ENCODE peak calls at places on chromosomes 6 and 20, in ten cellular contexts. One of them, this sample, is unnamed. For H3K4me1, the result is how much of the 10 kb centered on the place peaks cover.

GRCh38 chr6:161268526-161269210 is 5.2 kb downstream of the AGPAT4 start:
- DNase-seq in tibial nerve: no peak
- DNase-seq in HepG2: no peak
- DNase-seq in spleen: no peak
- DNase-seq in pancreas: no peak
- DNase-seq in HAP-1: no peak
- DNase-seq in lower lobe of right lung: no peak
- DNase-seq in tibial artery: no peak
- DNase-seq in endodermal cell: no peak
- DNase-seq in transverse colon: no peak
- DNase-seq in this sample: no peak

GRCh38 chr6:53302678-53303360 is 45.9 kb downstream of the ELOVL5 start:
- DNase-seq in tibial artery: no peak
- DNase-seq in spleen: no peak
- DNase-seq in HepG2: peak
- DNase-seq in endodermal cell: no peak
- DNase-seq in pancreas: no peak
- DNase-seq in lower lobe of right lung: no peak
- DNase-seq in tibial nerve: no peak
- DNase-seq in transverse colon: no peak
- DNase-seq in HAP-1: peak
- DNase-seq in this sample: no peak

GRCh38 chr6:403659-404655 is 12.4 kb downstream of the IRF4 start:
- DNase-seq in tibial nerve: no peak
- DNase-seq in tibial artery: no peak
- DNase-seq in lower lobe of right lung: no peak
- DNase-seq in pancreas: no peak
- DNase-seq in spleen: peak
- DNase-seq in HepG2: no peak
- DNase-seq in HAP-1: no peak
- DNase-seq in transverse colon: peak
- DNase-seq in endodermal cell: no peak
- DNase-seq in this sample: no peak

GRCh38 chr6:116596815-116597214 is 19.5 kb upstream of the RSPH4A start:
- DNase-seq in transverse colon: no peak
- DNase-seq in tibial nerve: no peak
- DNase-seq in HAP-1: no peak
- DNase-seq in pancreas: no peak
- DNase-seq in tibial artery: no peak
- DNase-seq in HepG2: peak
- DNase-seq in lower lobe of right lung: no peak
- DNase-seq in spleen: no peak
- DNase-seq in endodermal cell: peak
- DNase-seq in this sample: no peak

GRCh38 chr20:45355209-45355608 is 7.0 kb upstream of the SDC4 start:
- DNase-seq in HepG2: no peak
- DNase-seq in pancreas: no peak
- DNase-seq in lower lobe of right lung: no peak
- DNase-seq in tibial nerve: no peak
- DNase-seq in tibial artery: no peak
- DNase-seq in transverse colon: no peak
- DNase-seq in HAP-1: no peak
- DNase-seq in endodermal cell: no peak
- DNase-seq in spleen: no peak
- DNase-seq in this sample: no peak

GRCh38 chr6:149636116-149636515 is 12.4 kb downstream of the KATNA1 start:
- DNase-seq in tibial nerve: no peak
- DNase-seq in tibial artery: no peak
- DNase-seq in HepG2: no peak
- DNase-seq in pancreas: no peak
- DNase-seq in spleen: no peak
- DNase-seq in HAP-1: no peak
- DNase-seq in lower lobe of right lung: no peak
- DNase-seq in endodermal cell: no peak
- DNase-seq in transverse colon: no peak
- DNase-seq in this sample: no peak

GRCh38 chr6:53064726-53065265 is 408 bp upstream of the FBXO9 start:
- DNase-seq in tibial artery: peak
- DNase-seq in pancreas: peak
- DNase-seq in HAP-1: peak
- DNase-seq in transverse colon: peak
- DNase-seq in endodermal cell: peak
- DNase-seq in lower lobe of right lung: peak
- DNase-seq in tibial nerve: peak
- DNase-seq in spleen: peak
- DNase-seq in HepG2: peak
- DNase-seq in this sample: peak

GRCh38 chr6:165245716-165246115 is 63.7 kb downstream of the C6orf118 start:
- DNase-seq in tibial nerve: no peak
- DNase-seq in lower lobe of right lung: no peak
- DNase-seq in endodermal cell: no peak
- DNase-seq in HAP-1: no peak
- DNase-seq in transverse colon: no peak
- DNase-seq in pancreas: no peak
- DNase-seq in HepG2: no peak
- DNase-seq in spleen: no peak
- DNase-seq in tibial artery: no peak
- DNase-seq in this sample: no peak

GRCh38 chr6:47875593-47875992 is 93.8 kb downstream of the OPN5 start:
- DNase-seq in spleen: no peak
- DNase-seq in transverse colon: no peak
- DNase-seq in tibial artery: no peak
- DNase-seq in HAP-1: no peak
- DNase-seq in endodermal cell: no peak
- DNase-seq in tibial nerve: no peak
- DNase-seq in HepG2: no peak
- DNase-seq in pancreas: no peak
- DNase-seq in lower lobe of right lung: no peak
- DNase-seq in this sample: no peak

GRCh38 chr6:164106345-164106769 is 691.8 kb downstream of the QKI start:
- DNase-seq in spleen: no peak
- DNase-seq in tibial artery: no peak
- DNase-seq in HAP-1: peak
- DNase-seq in pancreas: no peak
- DNase-seq in lower lobe of right lung: no peak
- DNase-seq in endodermal cell: peak
- DNase-seq in HepG2: peak
- DNase-seq in tibial nerve: no peak
- DNase-seq in transverse colon: no peak
- DNase-seq in this sample: peak

GRCh38 chr6:21999012-21999528 is 297.8 kb downstream of the PRL start:
- DNase-seq in lower lobe of right lung: no peak
- DNase-seq in transverse colon: no peak
- DNase-seq in spleen: no peak
- DNase-seq in pancreas: no peak
- DNase-seq in tibial artery: no peak
- DNase-seq in tibial nerve: no peak
- DNase-seq in HepG2: no peak
- DNase-seq in HAP-1: no peak
- DNase-seq in endodermal cell: no peak
- DNase-seq in this sample: no peak

GRCh38 chr6:26268659-26269402 is 96.2 kb upstream of the BTN3A2 start:
- DNase-seq in spleen: no peak
- DNase-seq in tibial nerve: no peak
- DNase-seq in HAP-1: peak
- DNase-seq in lower lobe of right lung: no peak
- DNase-seq in endodermal cell: peak
- DNase-seq in transverse colon: peak
- DNase-seq in pancreas: no peak
- DNase-seq in tibial artery: no peak
- DNase-seq in HepG2: peak
- DNase-seq in this sample: no peak

GRCh38 chr6:133787859-133788505 is 100.9 kb upstream of the TCF21 start:
- DNase-seq in pancreas: no peak
- DNase-seq in transverse colon: no peak
- DNase-seq in tibial nerve: no peak
- DNase-seq in HepG2: no peak
- DNase-seq in endodermal cell: no peak
- DNase-seq in lower lobe of right lung: no peak
- DNase-seq in spleen: no peak
- DNase-seq in tibial artery: no peak
- DNase-seq in HAP-1: no peak
- DNase-seq in this sample: no peak

GRCh38 chr6:44495036-44495901 is 107.8 kb downstream of the CDC5L start:
- DNase-seq in spleen: no peak
- DNase-seq in transverse colon: no peak
- DNase-seq in tibial artery: no peak
- DNase-seq in HepG2: no peak
- DNase-seq in HAP-1: no peak
- DNase-seq in endodermal cell: no peak
- DNase-seq in pancreas: no peak
- DNase-seq in lower lobe of right lung: no peak
- DNase-seq in tibial nerve: no peak
- DNase-seq in this sample: no peak

GRCh38 chr20:37523012-37523391 is 2.0 kb downstream of the NNAT start:
- DNase-seq in tibial artery: no peak
- DNase-seq in lower lobe of right lung: no peak
- DNase-seq in transverse colon: no peak
- DNase-seq in HAP-1: no peak
- DNase-seq in tibial nerve: no peak
- DNase-seq in HepG2: no peak
- DNase-seq in spleen: peak
- DNase-seq in endodermal cell: peak
- DNase-seq in pancreas: no peak
- DNase-seq in this sample: no peak

GRCh38 chr20:37524221-37524700 is 3.2 kb downstream of the NNAT start:
- DNase-seq in tibial nerve: no peak
- DNase-seq in endodermal cell: peak
- DNase-seq in HepG2: no peak
- DNase-seq in transverse colon: peak
- DNase-seq in pancreas: no peak
- DNase-seq in tibial artery: no peak
- DNase-seq in lower lobe of right lung: no peak
- DNase-seq in HAP-1: no peak
- DNase-seq in spleen: peak
- DNase-seq in this sample: no peak

GRCh38 chr20:37520417-37520751 is 666 bp upstream of the NNAT start:
- DNase-seq in endodermal cell: no peak
- DNase-seq in tibial nerve: no peak
- DNase-seq in pancreas: no peak
- DNase-seq in HepG2: no peak
- DNase-seq in lower lobe of right lung: no peak
- DNase-seq in transverse colon: no peak
- DNase-seq in tibial artery: no peak
- DNase-seq in HAP-1: no peak
- DNase-seq in spleen: no peak
- DNase-seq in this sample: no peak

GRCh38 chr20:37521091-37521771 is at the start of gene NNAT:
- DNase-seq in pancreas: no peak
- DNase-seq in HepG2: no peak
- DNase-seq in spleen: no peak
- DNase-seq in endodermal cell: no peak
- DNase-seq in tibial nerve: no peak
- DNase-seq in HAP-1: no peak
- DNase-seq in lower lobe of right lung: no peak
- DNase-seq in transverse colon: no peak
- DNase-seq in tibial artery: no peak
- DNase-seq in this sample: no peak

DNA sequence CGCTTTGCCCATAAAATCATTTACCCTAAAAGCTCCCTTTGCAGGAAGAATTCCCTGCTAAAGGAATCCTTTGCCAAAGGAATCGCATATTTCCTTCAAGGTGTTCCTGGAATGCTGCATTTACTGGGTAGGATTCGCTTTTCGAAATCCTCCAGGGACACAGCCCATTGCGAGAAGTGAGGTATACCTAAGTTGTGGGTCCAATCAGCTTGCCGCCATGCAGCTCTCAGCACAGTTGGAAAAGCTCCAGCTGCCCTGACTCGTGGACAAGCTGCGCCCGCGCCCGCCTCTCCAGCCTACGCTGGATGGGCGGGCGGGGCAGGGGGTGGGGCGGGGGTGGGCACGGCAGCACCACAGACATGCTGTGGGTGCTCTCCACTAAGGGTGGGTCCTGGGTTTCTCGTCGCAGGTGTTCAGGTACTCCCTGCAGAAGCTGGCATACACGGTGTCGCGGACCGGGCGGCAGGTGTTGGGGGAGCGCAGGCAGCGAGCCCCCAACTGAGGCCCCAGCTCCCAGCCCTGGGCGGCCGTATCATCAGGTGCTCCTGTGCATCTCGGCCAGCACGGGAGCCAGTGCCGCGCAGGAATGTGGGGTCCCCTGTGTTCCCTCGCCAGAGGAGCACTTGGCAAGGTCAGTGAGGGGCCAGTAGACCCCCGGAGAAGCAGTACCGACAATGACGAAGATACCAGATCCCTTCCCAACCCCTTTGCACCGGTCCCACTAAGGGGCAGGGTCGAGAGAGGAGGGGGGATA is 1.4 kb downstream of the NNAT start:
- DNase-seq in pancreas: no peak
- DNase-seq in spleen: peak
- DNase-seq in transverse colon: peak
- DNase-seq in HepG2: no peak
- DNase-seq in tibial nerve: no peak
- DNase-seq in tibial artery: no peak
- DNase-seq in endodermal cell: peak
- DNase-seq in lower lobe of right lung: peak
- DNase-seq in HAP-1: no peak
- DNase-seq in this sample: peak
- H3K4me3 ChIP-seq in pancreas: no peak
- H3K4me3 ChIP-seq in spleen: no peak
- H3K4me3 ChIP-seq in transverse colon: no peak
- H3K4me3 ChIP-seq in HepG2: no peak
- H3K4me3 ChIP-seq in tibial nerve: no peak
- H3K4me3 ChIP-seq in tibial artery: no peak
- H3K4me3 ChIP-seq in endodermal cell: peak
- H3K4me3 ChIP-seq in lower lobe of right lung: peak
- H3K4me3 ChIP-seq in HAP-1: no peak
- H3K4me3 ChIP-seq in this sample: no peak

GRCh38 chr6:141394125-141394536 is 738.6 kb upstream of the GJE1 start:
- DNase-seq in HepG2: no peak
- DNase-seq in endodermal cell: no peak
- DNase-seq in tibial nerve: no peak
- DNase-seq in tibial artery: no peak
- DNase-seq in HAP-1: no peak
- DNase-seq in transverse colon: no peak
- DNase-seq in spleen: no peak
- DNase-seq in pancreas: no peak
- DNase-seq in lower lobe of right lung: no peak
- DNase-seq in this sample: peak
- H3K4me1 ChIP-seq in HepG2: under half
- H3K4me1 ChIP-seq in endodermal cell: under half
- H3K4me1 ChIP-seq in tibial nerve: under half
- H3K4me1 ChIP-seq in tibial artery: under half
- H3K4me1 ChIP-seq in HAP-1: under half
- H3K4me1 ChIP-seq in transverse colon: under half
- H3K4me1 ChIP-seq in spleen: under half
- H3K4me1 ChIP-seq in pancreas: under half
- H3K4me1 ChIP-seq in lower lobe of right lung: under half
- H3K4me1 ChIP-seq in this sample: under half

GRCh38 chr6:89297695-89298351 is 17.3 kb downstream of the GABRR2 start:
- DNase-seq in spleen: no peak
- DNase-seq in tibial artery: peak
- DNase-seq in HAP-1: peak
- DNase-seq in pancreas: no peak
- DNase-seq in tibial nerve: no peak
- DNase-seq in lower lobe of right lung: no peak
- DNase-seq in endodermal cell: no peak
- DNase-seq in transverse colon: peak
- DNase-seq in HepG2: peak
- DNase-seq in this sample: peak
- H3K4me3 ChIP-seq in spleen: no peak
- H3K4me3 ChIP-seq in tibial artery: no peak
- H3K4me3 ChIP-seq in HAP-1: no peak
- H3K4me3 ChIP-seq in pancreas: no peak
- H3K4me3 ChIP-seq in tibial nerve: no peak
- H3K4me3 ChIP-seq in lower lobe of right lung: no peak
- H3K4me3 ChIP-seq in endodermal cell: no peak
- H3K4me3 ChIP-seq in transverse colon: no peak
- H3K4me3 ChIP-seq in HepG2: no peak
- H3K4me3 ChIP-seq in this sample: no peak

GRCh38 chr6:107735906-107736635 is 88.0 kb downstream of the SCML4 start:
- DNase-seq in pancreas: no peak
- DNase-seq in transverse colon: no peak
- DNase-seq in tibial nerve: no peak
- DNase-seq in tibial artery: no peak
- DNase-seq in lower lobe of right lung: no peak
- DNase-seq in endodermal cell: no peak
- DNase-seq in HepG2: no peak
- DNase-seq in spleen: no peak
- DNase-seq in HAP-1: no peak
- DNase-seq in this sample: no peak
- H3K4me1 ChIP-seq in pancreas: under half
- H3K4me1 ChIP-seq in transverse colon: under half
- H3K4me1 ChIP-seq in tibial nerve: under half
- H3K4me1 ChIP-seq in tibial artery: under half
- H3K4me1 ChIP-seq in lower lobe of right lung: under half
- H3K4me1 ChIP-seq in endodermal cell: under half
- H3K4me1 ChIP-seq in HepG2: under half
- H3K4me1 ChIP-seq in spleen: under half
- H3K4me1 ChIP-seq in HAP-1: under half
- H3K4me1 ChIP-seq in this sample: under half

This sample was measured in right cardiac atrium.